ENCODE peak calls at places on chromosomes 5 and 9, in five cellular contexts. J is NCI-H1092, D is sigmoid colon, S is omental fat pad, Y is DMS153. X is an unnamed sample.

GRCh38 chr5:142250119-142250518 is 74.7 kb downstream of the SPRY4 start:
- DNase-seq in J (no peak), D (no peak), S (no peak), Y (no peak), X (no peak)

GRCh38 chr5:128341056-128341455 is 197.0 kb downstream of the FBN2 start:
- DNase-seq in J (no peak), D (no peak), S (no peak), Y (no peak), X (peak; percentile 11)

GRCh38 chr5:79956173-79956670 is 34.8 kb downstream of the MTX3 start:
- DNase-seq in J (no peak), D (no peak), S (no peak), Y (no peak), X (peak; percentile 80)

GRCh38 chr9:21443849-21444625 is 3.8 kb downstream of the IFNA1 start:
- DNase-seq in J (no peak), D (no peak), S (no peak), Y (no peak), X (no peak)

GRCh38 chr9:23621166-23621565 is 204.9 kb downstream of the ELAVL2 start:
- DNase-seq in J (no peak), D (no peak), S (no peak), Y (no peak), X (no peak)

GRCh38 chr5:141084487-141084989 is 9.9 kb upstream of the PCDHB2 start:
- DNase-seq in J (no peak), D (no peak), S (no peak), Y (peak; percentile 33), X (peak; percentile 83)

GRCh38 chr5:155260798-155261197 is 247.2 kb downstream of the KIF4B start:
- DNase-seq in J (no peak), D (no peak), S (no peak), Y (peak; percentile 7), X (no peak)

GRCh38 chr5:80990527-80990926 is 30.4 kb downstream of the RASGRF2 start:
- DNase-seq in J (no peak), D (no peak), S (no peak), Y (no peak), X (no peak)

GRCh38 chr9:111450114-111450513 is 34.1 kb downstream of the ECPAS start:
- DNase-seq in J (no peak), D (no peak), S (no peak), Y (no peak), X (no peak)

GRCh38 chr5:94397508-94397907 is 220.9 kb downstream of the KIAA0825 start:
- DNase-seq in J (no peak), D (no peak), S (no peak), Y (no peak), X (no peak)

GRCh38 chr9:63817622-63818518 is 1467.1 kb downstream of the FOXD4L5 start:
- DNase-seq in J (no peak), D (peak; percentile 82), S (no peak), Y (no peak), X (peak; percentile 27)

GRCh38 chr5:181164076-181164952 is 16.9 kb downstream of the OR2V2 start:
- DNase-seq in J (no peak), D (no peak), S (no peak), Y (no peak), X (no peak)

GRCh38 chr9:112233769-112234168 is 58.7 kb upstream of the SUSD1 start:
- DNase-seq in J (no peak), D (no peak), S (no peak), Y (no peak), X (peak; percentile 63)

GRCh38 chr5:178331491-178331981 is 98.9 kb upstream of the PHYKPL start:
- DNase-seq in J (no peak), D (peak; percentile 74), S (no peak), Y (no peak), X (no peak)

GRCh38 chr9:91809581-91810285 is 140.3 kb downstream of the ROR2 start:
- DNase-seq in J (no peak), D (peak; percentile 67), S (no peak), Y (no peak), X (peak; percentile 85)

GRCh38 chr9:91761362-91761761 is 188.7 kb downstream of the ROR2 start:
- DNase-seq in J (no peak), D (no peak), S (no peak), Y (no peak), X (no peak)

GRCh38 chr5:176133289-176133870 is 104.8 kb upstream of the SIMC1 start:
- DNase-seq in J (no peak), D (no peak), S (no peak), Y (no peak), X (no peak)

GRCh38 chr5:20113031-20113685 is 125.2 kb upstream of the CDH18 start:
- DNase-seq in J (peak; percentile 22), D (no peak), S (no peak), Y (no peak), X (peak; percentile 7)

GRCh38 chr9:97109194-97109811 is 70.4 kb upstream of the CTSV start:
- DNase-seq in J (no peak), D (no peak), S (no peak), Y (no peak), X (peak; percentile 18)

GRCh38 chr5:42990892-42991291 is 49.2 kb downstream of the ANXA2R start:
- DNase-seq in J (no peak), D (no peak), S (no peak), Y (no peak), X (no peak)

GRCh38 chr5:176629853-176630680 is at the start of the genes EIF4E1B and SNCB:
- DNase-seq in J (peak; percentile 19), D (no peak), S (no peak), Y (no peak), X (peak; percentile 77)

GRCh38 chr9:89309608-89310485 is 1.1 kb upstream of the CKS2 start:
- DNase-seq in J (no peak), D (no peak), S (no peak), Y (no peak), X (no peak)

GRCh38 chr9:91220491-91221135 is 141.1 kb downstream of the AUH start:
- DNase-seq in J (no peak), D (no peak), S (no peak), Y (no peak), X (no peak)

GRCh38 chr9:127170652-127171051 is 48.2 kb upstream of the ANGPTL2 start:
- DNase-seq in J (no peak), D (peak; percentile 30), S (no peak), Y (no peak), X (no peak)

GRCh38 chr5:180391276-180391675 is 38.1 kb upstream of the GFPT2 start:
- DNase-seq in J (no peak), D (no peak), S (no peak), Y (no peak), X (peak; percentile 2)

GRCh38 chr5:140549237-140550144 is 2.0 kb downstream of the EIF4EBP3 start:
- DNase-seq in J (no peak), D (peak; percentile 94), S (no peak), Y (peak; percentile 1), X (peak; percentile 34)

GRCh38 chr9:92988215-92988731 is 41.0 kb downstream of the FGD3 start:
- DNase-seq in J (no peak), D (no peak), S (no peak), Y (peak; percentile 72), X (no peak)

GRCh38 chr5:23977996-23978395 is 470.6 kb downstream of the PRDM9 start:
- DNase-seq in J (no peak), D (no peak), S (no peak), Y (no peak), X (no peak)

X was measured in GM03348.